ENCODE peak calls at places on chromosomes 16 and 17, in four cellular contexts. One of them, this sample, is unnamed.

GRCh38 chr17:19645608-19646250 is 2.8 kb upstream of the ALDH3A2 start:
- DNase-seq in HepG2: peak; percentile 29
- DNase-seq in K562: peak; percentile 35
- DNase-seq in GM12878: no peak
- DNase-seq in this sample: peak; percentile 46

GRCh38 chr16:82954224-82954929 is 327.6 kb downstream of the CDH13 start:
- DNase-seq in HepG2: no peak
- DNase-seq in GM12878: no peak
- DNase-seq in K562: no peak
- DNase-seq in this sample: no peak

GRCh38 chr16:68031951-68032350 is 8.9 kb downstream of the DUS2 start:
- DNase-seq in GM12878: no peak
- DNase-seq in HepG2: no peak
- DNase-seq in K562: no peak
- DNase-seq in this sample: no peak

GRCh38 chr16:82945420-82946096 is 318.8 kb downstream of the CDH13 start:
- DNase-seq in GM12878: no peak
- DNase-seq in HepG2: no peak
- DNase-seq in K562: no peak
- DNase-seq in this sample: no peak

GRCh38 chr17:80861892-80862291 is 129.7 kb upstream of the CHMP6 start:
- DNase-seq in HepG2: no peak
- DNase-seq in GM12878: no peak
- DNase-seq in K562: no peak
- DNase-seq in this sample: peak; percentile 42

GRCh38 chr17:39219647-39220154 is 6.0 kb downstream of the STAC2 start:
- DNase-seq in HepG2: no peak
- DNase-seq in GM12878: no peak
- DNase-seq in K562: no peak
- DNase-seq in this sample: no peak

GRCh38 chr16:1331712-1332617 is 1.5 kb upstream of the BAIAP3 start:
- DNase-seq in GM12878: peak; percentile 39
- DNase-seq in K562: peak; percentile 91
- DNase-seq in HepG2: peak; percentile 92
- DNase-seq in this sample: no peak

GRCh38 chr17:31313982-31314787 is at the start of gene EVI2B:
- DNase-seq in GM12878: peak; percentile 66
- DNase-seq in HepG2: no peak
- DNase-seq in K562: peak; percentile 47
- DNase-seq in this sample: no peak

GRCh38 chr16:84700518-84701277 is 898 bp downstream of the USP10 start:
- DNase-seq in K562: peak; percentile 61
- DNase-seq in HepG2: no peak
- DNase-seq in GM12878: no peak
- DNase-seq in this sample: no peak

GRCh38 chr16:27232061-27232841 is 28.9 kb downstream of the KDM8 start:
- DNase-seq in HepG2: no peak
- DNase-seq in K562: no peak
- DNase-seq in GM12878: peak; percentile 66
- DNase-seq in this sample: no peak

GRCh38 chr17:76736349-76737081 is 616 bp downstream of the SRSF2 start:
- DNase-seq in HepG2: peak; percentile 46
- DNase-seq in K562: peak; percentile 86
- DNase-seq in GM12878: no peak
- DNase-seq in this sample: peak; percentile 46

GRCh38 chr17:35930211-35931065 is at the start of gene RDM1:
- DNase-seq in HepG2: no peak
- DNase-seq in K562: peak; percentile 95
- DNase-seq in GM12878: peak; percentile 53
- DNase-seq in this sample: peak; percentile 86

GRCh38 chr17:35931794-35932419 is 1.3 kb upstream of the RDM1 start:
- DNase-seq in K562: peak; percentile 55
- DNase-seq in HepG2: no peak
- DNase-seq in GM12878: no peak
- DNase-seq in this sample: no peak

GRCh38 chr17:35932576-35932975 is 2.0 kb upstream of the RDM1 start:
- DNase-seq in K562: no peak
- DNase-seq in HepG2: no peak
- DNase-seq in GM12878: no peak
- DNase-seq in this sample: no peak

GRCh38 chr17:35934760-35935159 is 4.2 kb upstream of the RDM1 start:
- DNase-seq in K562: no peak
- DNase-seq in GM12878: no peak
- DNase-seq in HepG2: no peak
- DNase-seq in this sample: no peak
- TF ChIP-seq FOXK2 in K562: no peak
- TF ChIP-seq FOXK2 in GM12878: no peak
- TF ChIP-seq FOXK2 in HepG2: no peak
- TF ChIP-seq FOXK2 in this sample: no peak

DNA sequence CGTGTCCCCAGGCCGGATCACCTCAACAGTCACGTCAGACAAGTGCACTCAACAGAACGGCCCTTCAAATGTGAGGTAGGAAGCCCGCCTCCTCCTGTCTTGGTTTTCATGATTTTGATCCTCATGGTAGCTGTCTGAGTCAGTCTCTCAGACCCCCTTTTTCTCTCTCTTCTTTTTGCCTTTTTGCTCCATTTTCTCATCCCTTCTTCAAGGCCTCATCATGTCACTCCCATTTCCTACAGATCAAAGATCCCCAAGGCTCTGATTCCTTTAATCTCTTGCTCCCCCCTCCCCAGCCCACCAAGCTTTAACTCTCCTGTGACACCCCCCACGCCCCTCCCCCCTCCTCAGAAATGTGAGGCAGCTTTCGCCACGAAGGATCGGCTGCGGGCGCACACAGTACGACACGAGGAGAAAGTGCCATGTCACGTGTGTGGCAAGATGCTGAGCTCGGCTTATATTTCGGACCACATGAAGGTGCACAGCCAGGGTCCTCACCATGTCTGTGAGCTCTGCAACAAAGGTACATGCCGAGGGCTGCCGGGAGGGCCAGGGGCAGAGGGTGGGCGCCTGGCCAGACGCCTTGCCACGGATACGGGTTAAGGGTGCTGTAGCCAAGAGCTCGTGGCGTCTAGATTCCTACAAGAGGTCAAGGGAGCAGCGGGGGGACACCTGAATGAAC is 2.0 kb downstream of the MAZ start:
- DNase-seq in GM12878: no peak
- DNase-seq in HepG2: no peak
- DNase-seq in K562: peak; percentile 48
- DNase-seq in this sample: no peak
- TF ChIP-seq TARDBP in GM12878: no peak
- TF ChIP-seq TARDBP in HepG2: no peak
- TF ChIP-seq TARDBP in K562: no peak
- TF ChIP-seq TARDBP in this sample: no peak

DNA sequence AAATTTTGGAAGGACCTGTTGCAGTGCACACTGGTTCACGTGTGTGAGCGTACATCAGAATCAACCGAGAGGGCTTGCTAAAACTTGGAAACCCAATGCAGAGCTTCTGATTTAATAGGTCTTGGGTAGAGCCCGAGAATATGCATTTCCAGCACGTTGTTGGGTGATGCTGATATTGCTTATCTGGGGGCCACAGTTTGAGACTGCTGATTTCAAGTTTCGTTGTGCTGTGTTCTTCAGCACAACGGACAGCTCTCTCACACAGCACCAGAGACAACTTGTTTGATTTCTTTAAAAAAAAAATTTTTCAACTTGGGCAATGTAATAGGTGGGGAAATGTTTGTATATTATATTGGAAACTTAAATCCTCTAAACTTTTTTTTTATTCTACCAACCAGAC is 9.4 kb downstream of the OR4D2 start:
- DNase-seq in GM12878: no peak
- DNase-seq in K562: peak; percentile 25
- DNase-seq in HepG2: no peak
- DNase-seq in this sample: no peak
- TF ChIP-seq FOXK2 in GM12878: no peak
- TF ChIP-seq FOXK2 in K562: no peak
- TF ChIP-seq FOXK2 in HepG2: no peak
- TF ChIP-seq FOXK2 in this sample: no peak

GRCh38 chr17:63699638-63700527 is at the start of gene LIMD2:
- DNase-seq in GM12878: no peak
- DNase-seq in HepG2: no peak
- DNase-seq in K562: peak; percentile 62
- DNase-seq in this sample: peak; percentile 69

GRCh38 chr17:63697341-63698286 is 2.3 kb downstream of the LIMD2 start:
- DNase-seq in GM12878: peak; percentile 82
- DNase-seq in HepG2: peak; percentile 45
- DNase-seq in K562: peak; percentile 65
- DNase-seq in this sample: peak; percentile 68

GRCh38 chr17:63698886-63699637 is 863 bp downstream of the LIMD2 start:
- DNase-seq in GM12878: peak; percentile 59
- DNase-seq in HepG2: peak; percentile 46
- DNase-seq in K562: no peak
- DNase-seq in this sample: no peak

GRCh38 chr17:63696381-63696961 is 3.5 kb downstream of the LIMD2 start:
- DNase-seq in K562: peak; percentile 65
- DNase-seq in HepG2: peak; percentile 59
- DNase-seq in GM12878: no peak
- DNase-seq in this sample: peak; percentile 63

DNA sequence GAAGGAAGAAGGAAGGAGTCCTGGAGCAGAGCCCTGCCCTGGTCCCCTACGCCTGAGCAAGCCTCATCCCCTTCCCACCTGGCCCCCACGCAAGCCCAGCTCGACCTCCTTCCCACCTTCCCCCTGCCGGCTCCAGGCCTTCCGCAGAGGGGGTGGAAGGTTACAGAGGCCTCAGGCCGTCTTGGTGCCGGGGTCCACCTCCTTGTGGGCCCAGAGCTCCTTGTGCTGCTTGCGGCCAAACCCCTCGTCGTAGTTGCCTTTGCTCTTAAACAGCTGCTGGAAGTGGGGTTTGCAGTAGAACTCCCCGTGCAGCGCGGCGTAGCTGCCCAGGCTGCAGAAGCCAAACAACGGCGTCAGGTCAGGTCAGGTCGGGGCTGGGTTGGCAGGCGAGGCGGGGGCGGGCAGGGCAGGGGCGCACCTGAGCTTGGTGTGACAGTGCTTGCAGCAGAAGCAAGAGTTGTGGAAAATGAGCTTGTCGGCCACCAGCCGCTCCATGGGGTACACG is 1.5 kb downstream of the LIMD2 start:
- DNase-seq in HepG2: no peak
- DNase-seq in K562: no peak
- DNase-seq in GM12878: no peak
- DNase-seq in this sample: no peak
- TF ChIP-seq TARDBP in HepG2: no peak
- TF ChIP-seq TARDBP in K562: no peak
- TF ChIP-seq TARDBP in GM12878: no peak
- TF ChIP-seq TARDBP in this sample: no peak

This sample was measured in HEK293T.